ENCODE peak calls at places on chromosomes 2 and 18, in five cellular contexts. M, N, A, Q and W are unnamed samples.

GRCh38 chr2:189834059-189834458 is 49.8 kb downstream of the PMS1 start:
- DNase-seq in N (no peak), A (no peak), M (no peak), Q (no peak), W (no peak)

GRCh38 chr2:100880730-100881129 is 60.8 kb downstream of the NPAS2 start:
- DNase-seq in Q (peak), N (no peak), M (no peak), A (no peak), W (peak)

GRCh38 chr2:120710256-120710655 is 25.4 kb upstream of the GLI2 start:
- DNase-seq in Q (peak), M (no peak), N (no peak), A (peak), W (no peak)

GRCh38 chr2:8642332-8643078 is 39.4 kb upstream of the ID2 start:
- DNase-seq in Q (no peak), N (no peak), M (no peak), A (no peak), W (no peak)

GRCh38 chr2:45763256-45763655 is 111.8 kb downstream of the PRKCE start:
- DNase-seq in A (no peak), M (no peak), N (no peak), Q (peak), W (no peak)

GRCh38 chr18:43160509-43160908 is 45.0 kb upstream of the RIT2 start:
- DNase-seq in M (no peak), A (no peak), Q (peak), N (no peak), W (peak)

GRCh38 chr18:5839102-5839501 is 56.2 kb downstream of the TMEM200C start:
- DNase-seq in Q (no peak), N (no peak), A (no peak), M (no peak), W (no peak)

GRCh38 chr2:96092580-96092877 is 23.8 kb downstream of the ADRA2B start:
- DNase-seq in N (no peak), A (no peak), Q (no peak), M (no peak), W (no peak)

GRCh38 chr2:195813401-195813800 is 156.4 kb downstream of the SLC39A10 start:
- DNase-seq in N (no peak), A (no peak), Q (peak), M (no peak), W (peak)

GRCh38 chr2:29777164-29777563 is 144.2 kb downstream of the ALK start:
- DNase-seq in Q (peak), M (no peak), N (no peak), A (peak), W (no peak)

GRCh38 chr2:13462464-13462863 is 745.7 kb downstream of the TRIB2 start:
- DNase-seq in N (no peak), M (no peak), Q (no peak), A (no peak), W (no peak)

GRCh38 chr2:10006248-10007147 is 36.9 kb upstream of the KLF11 start:
- DNase-seq in N (peak), Q (no peak), A (no peak), M (no peak), W (no peak)

GRCh38 chr2:144679942-144680341 is 160.0 kb upstream of the ZEB2 start:
- DNase-seq in A (no peak), M (no peak), N (no peak), Q (no peak), W (no peak)

GRCh38 chr18:49345931-49346696 is 114.3 kb downstream of the DYM start:
- DNase-seq in N (no peak), M (no peak), A (no peak), Q (peak), W (no peak)

GRCh38 chr2:154425999-154426398 is 272.5 kb upstream of the KCNJ3 start:
- DNase-seq in M (no peak), N (no peak), A (no peak), Q (no peak), W (peak)

GRCh38 chr2:156897548-156897947 is 360.0 kb upstream of the GALNT5 start:
- DNase-seq in A (no peak), M (no peak), Q (no peak), N (no peak), W (no peak)

GRCh38 chr2:96768083-96768561 is 7.4 kb downstream of the CNNM4 start:
- DNase-seq in Q (no peak), N (no peak), M (no peak), A (peak), W (no peak)

GRCh38 chr2:117401582-117401981 is 412.9 kb upstream of the DDX18 start:
- DNase-seq in N (no peak), M (no peak), A (no peak), Q (no peak), W (no peak)

GRCh38 chr18:79982736-79983135 is 5.6 kb downstream of the TXNL4A start:
- DNase-seq in Q (peak), A (no peak), N (no peak), M (no peak), W (peak)

GRCh38 chr2:227661019-227661726 is 5.4 kb upstream of the SCYGR5 start:
- DNase-seq in A (no peak), M (no peak), Q (no peak), N (no peak), W (no peak)

GRCh38 chr2:197866449-197866848 is 62.1 kb downstream of the PLCL1 start:
- DNase-seq in Q (no peak), M (no peak), A (no peak), N (no peak), W (no peak)

GRCh38 chr2:203751886-203752285 is 45.4 kb downstream of the CD28 start:
- DNase-seq in Q (peak), N (no peak), M (no peak), A (no peak), W (peak)

GRCh38 chr2:1588994-1589611 is 155.2 kb downstream of the PXDN start:
- DNase-seq in N (no peak), M (no peak), Q (peak), A (no peak), W (no peak)

GRCh38 chr2:28613181-28613580 is 117.3 kb downstream of the PLB1 start:
- DNase-seq in N (no peak), Q (no peak), M (no peak), A (no peak), W (no peak)

GRCh38 chr2:230052299-230052698 is 16.4 kb downstream of the SLC16A14 start:
- DNase-seq in Q (no peak), N (no peak), A (no peak), M (no peak), W (peak)

GRCh38 chr2:10460366-10460796 is 12.3 kb upstream of the ODC1 start:
- DNase-seq in A (no peak), N (no peak), M (no peak), Q (no peak), W (no peak)

GRCh38 chr2:143819190-143819735 is 690.0 kb downstream of the ARHGAP15 start:
- DNase-seq in N (no peak), A (no peak), M (no peak), Q (no peak), W (no peak)

GRCh38 chr2:53575606-53576360 is 191.8 kb upstream of the CHAC2 start:
- DNase-seq in A (no peak), N (no peak), M (no peak), Q (peak), W (peak)

GRCh38 chr2:195660265-195660890 is 3.4 kb downstream of the SLC39A10 start:
- DNase-seq in M (peak), N (peak), A (no peak), Q (peak), W (peak)

GRCh38 chr2:46765045-46765444 is 150.6 kb downstream of the MCFD2 start:
- DNase-seq in Q (no peak), A (no peak), N (no peak), M (no peak), W (no peak)

GRCh38 chr2:235587202-235587601 is 93.4 kb downstream of the AGAP1 start:
- DNase-seq in M (no peak), Q (no peak), N (no peak), A (no peak), W (no peak)

GRCh38 chr2:74958277-74959105 is at the start of gene POLE4:
- DNase-seq in A (no peak), Q (peak), N (peak), M (peak), W (peak)
- TF ChIP-seq CTCF in A (no peak), Q (no peak), N (no peak), M (no peak), W (no peak)

DNA sequence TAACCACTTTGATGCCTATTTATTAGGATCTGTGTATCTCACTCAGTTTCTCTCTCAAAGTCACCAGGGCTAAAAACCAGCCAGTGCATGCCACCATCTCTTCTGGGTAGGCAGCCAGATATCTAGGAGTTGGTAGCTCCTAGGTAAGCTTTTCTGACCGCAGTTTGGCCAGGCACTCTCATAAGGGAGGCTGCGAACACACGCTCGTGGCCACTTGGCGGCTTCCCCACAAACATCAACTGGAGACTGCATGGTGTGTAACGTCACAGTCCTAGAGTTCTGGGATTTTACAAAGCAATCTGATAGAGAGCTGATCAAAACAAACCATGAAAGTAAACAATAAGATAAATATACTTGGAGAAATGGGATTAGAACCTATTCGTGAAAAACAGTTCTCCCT is 424.3 kb upstream of the ACVR2A start:
- DNase-seq in A (no peak), N (no peak), Q (no peak), M (no peak), W (no peak)
- TF ChIP-seq CTCF in A (no peak), N (no peak), Q (no peak), M (no peak), W (no peak)

GRCh38 chr2:129709030-129709955 is 270.2 kb upstream of the RAB6C start:
- DNase-seq in N (no peak), M (no peak), A (no peak), Q (no peak), W (no peak)

GRCh38 chr2:129709956-129710598 is 269.4 kb upstream of the RAB6C start:
- DNase-seq in A (no peak), M (no peak), N (no peak), Q (no peak), W (no peak)

GRCh38 chr2:129710670-129711495 is 268.6 kb upstream of the RAB6C start:
- DNase-seq in Q (no peak), M (no peak), A (no peak), N (no peak), W (no peak)

GRCh38 chr2:129707800-129708199 is 271.7 kb upstream of the RAB6C start:
- DNase-seq in Q (no peak), N (no peak), A (no peak), M (no peak), W (no peak)

DNA sequence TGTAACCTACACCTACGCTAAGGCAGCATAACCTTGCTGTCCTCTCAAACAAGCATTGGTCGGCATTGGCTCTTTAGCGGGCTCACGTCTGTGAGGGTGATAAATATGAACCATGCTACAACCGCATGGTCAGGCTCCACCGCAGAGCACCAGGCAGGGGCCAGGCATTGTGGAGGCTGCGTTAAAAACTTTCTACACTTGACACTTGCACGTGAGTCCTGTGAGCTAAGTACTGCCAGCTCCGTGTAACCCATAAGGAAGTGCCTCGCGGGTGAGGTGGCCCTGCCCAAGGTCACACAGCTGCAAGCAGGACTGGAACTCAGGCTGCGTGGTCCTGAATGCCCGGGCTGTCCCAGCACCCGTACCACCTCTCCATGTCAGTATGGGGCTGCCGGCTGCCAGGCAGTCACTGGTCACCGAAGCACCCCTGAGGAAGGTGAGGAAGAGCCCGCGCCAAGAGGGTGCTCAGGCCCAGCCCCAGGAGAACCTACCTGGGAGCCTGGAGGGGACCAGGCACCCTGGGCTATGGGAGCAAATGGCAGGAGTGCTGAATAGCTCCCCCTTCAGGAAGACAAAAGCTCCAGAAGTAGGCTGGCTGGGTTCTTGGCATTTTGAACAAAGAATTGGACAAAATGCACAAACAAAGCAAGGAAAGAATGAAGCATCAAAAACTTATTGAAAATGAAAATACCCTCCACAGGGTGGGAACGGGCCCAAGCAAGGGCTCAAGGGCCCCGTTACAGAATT is 271.1 kb upstream of the RAB6C start:
- DNase-seq in A (no peak), M (no peak), N (no peak), Q (no peak), W (no peak)
- TF ChIP-seq CTCF in A (no peak), M (no peak), N (no peak), Q (no peak), W (no peak)

GRCh38 chr2:102703748-102704147 is 58.1 kb upstream of the TMEM182 start:
- DNase-seq in M (no peak), A (peak), Q (peak), N (no peak), W (peak)
- TF ChIP-seq CTCF in M (peak), A (peak), Q (peak), N (no peak), W (peak)